ENCODE peak calls at places on chromosome X, in five cellular contexts. One of them, this sample, is unnamed. For H3K27me3, the result is how much of the 10 kb centered on the place peaks cover.

GRCh38 chrX:3403748-3404147 is 57.3 kb upstream of the MXRA5 start:
- DNase-seq in AG04450: no peak
- DNase-seq in endothelial cell of umbilical vein: no peak
- DNase-seq in keratinocyte: no peak
- DNase-seq in A673: no peak
- DNase-seq in this sample: no peak

GRCh38 chrX:72255445-72255844 is 16.6 kb upstream of the ERCC6L start:
- DNase-seq in AG04450: no peak
- DNase-seq in endothelial cell of umbilical vein: no peak
- DNase-seq in keratinocyte: no peak
- DNase-seq in A673: no peak
- DNase-seq in this sample: no peak

GRCh38 chrX:45598841-45599240 is 398.2 kb upstream of the DIPK2B start:
- DNase-seq in AG04450: no peak
- DNase-seq in endothelial cell of umbilical vein: no peak
- DNase-seq in keratinocyte: no peak
- DNase-seq in A673: no peak
- DNase-seq in this sample: no peak

GRCh38 chrX:10526442-10526841 is 93.9 kb downstream of the MID1 start:
- DNase-seq in AG04450: no peak
- DNase-seq in endothelial cell of umbilical vein: no peak
- DNase-seq in keratinocyte: no peak
- DNase-seq in A673: no peak
- DNase-seq in this sample: no peak

GRCh38 chrX:16112428-16112827 is 10.9 kb upstream of the GRPR start:
- DNase-seq in AG04450: no peak
- DNase-seq in endothelial cell of umbilical vein: no peak
- DNase-seq in keratinocyte: no peak
- DNase-seq in A673: no peak
- DNase-seq in this sample: no peak

GRCh38 chrX:11704725-11705495 is 39.2 kb upstream of the ARHGAP6 start:
- DNase-seq in AG04450: no peak
- DNase-seq in endothelial cell of umbilical vein: no peak
- DNase-seq in keratinocyte: no peak
- DNase-seq in A673: peak
- DNase-seq in this sample: no peak

GRCh38 chrX:150934453-150934852 is 36.0 kb upstream of the CD99L2 start:
- DNase-seq in AG04450: no peak
- DNase-seq in endothelial cell of umbilical vein: no peak
- DNase-seq in keratinocyte: no peak
- DNase-seq in A673: no peak
- DNase-seq in this sample: no peak

GRCh38 chrX:121579016-121579760 is 531.8 kb downstream of the GLUD2 start:
- DNase-seq in AG04450: no peak
- DNase-seq in endothelial cell of umbilical vein: peak
- DNase-seq in keratinocyte: no peak
- DNase-seq in A673: peak
- DNase-seq in this sample: no peak

GRCh38 chrX:110212299-110212698 is 105.6 kb downstream of the AMMECR1 start:
- DNase-seq in AG04450: no peak
- DNase-seq in endothelial cell of umbilical vein: no peak
- DNase-seq in keratinocyte: no peak
- DNase-seq in A673: no peak
- DNase-seq in this sample: no peak
- TF ChIP-seq CTCF in AG04450: peak
- TF ChIP-seq CTCF in endothelial cell of umbilical vein: no peak
- TF ChIP-seq CTCF in keratinocyte: peak
- TF ChIP-seq CTCF in A673: peak
- TF ChIP-seq CTCF in this sample: peak

GRCh38 chrX:12891915-12892506 is 14.4 kb upstream of the TLR8 start:
- DNase-seq in AG04450: no peak
- DNase-seq in endothelial cell of umbilical vein: no peak
- DNase-seq in keratinocyte: no peak
- DNase-seq in A673: no peak
- DNase-seq in this sample: peak
- H3K4me3 ChIP-seq in AG04450: no peak
- H3K4me3 ChIP-seq in endothelial cell of umbilical vein: no peak
- H3K4me3 ChIP-seq in keratinocyte: no peak
- H3K4me3 ChIP-seq in A673: no peak
- H3K4me3 ChIP-seq in this sample: no peak

GRCh38 chrX:108000751-108001150 is 18.6 kb upstream of the TEX13B start:
- DNase-seq in AG04450: no peak
- DNase-seq in endothelial cell of umbilical vein: no peak
- DNase-seq in keratinocyte: peak
- DNase-seq in A673: no peak
- DNase-seq in this sample: no peak

GRCh38 chrX:107996124-107996523 is 14.0 kb upstream of the TEX13B start:
- DNase-seq in AG04450: no peak
- DNase-seq in endothelial cell of umbilical vein: no peak
- DNase-seq in keratinocyte: no peak
- DNase-seq in A673: no peak
- DNase-seq in this sample: no peak

GRCh38 chrX:108001218-108001814 is 19.1 kb upstream of the TEX13B start:
- DNase-seq in AG04450: peak
- DNase-seq in endothelial cell of umbilical vein: peak
- DNase-seq in keratinocyte: no peak
- DNase-seq in A673: peak
- DNase-seq in this sample: no peak
- H3K27me3 ChIP-seq in AG04450: under half
- H3K27me3 ChIP-seq in endothelial cell of umbilical vein: under half
- H3K27me3 ChIP-seq in keratinocyte: under half
- H3K27me3 ChIP-seq in A673: under half
- H3K27me3 ChIP-seq in this sample: under half

DNA sequence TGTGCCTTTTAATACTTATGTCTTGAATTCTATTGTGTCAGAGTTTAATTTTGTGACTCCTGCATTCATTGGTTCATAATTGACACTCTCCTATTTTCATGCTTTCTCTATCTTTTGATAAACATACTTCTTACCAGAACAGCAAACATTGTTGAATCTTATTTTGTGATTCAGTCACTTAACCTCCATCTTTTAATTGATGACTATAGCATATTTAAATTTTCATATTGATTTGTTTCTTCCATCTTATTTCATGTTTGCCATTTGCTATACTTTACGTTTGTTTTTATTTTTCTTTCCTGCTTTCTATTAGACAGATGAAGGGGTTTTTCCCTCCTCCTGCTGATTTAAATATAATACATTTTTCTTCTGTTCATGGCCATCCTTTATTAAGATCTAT is 115.5 kb upstream of the FAM9A start:
- DNase-seq in AG04450: no peak
- DNase-seq in endothelial cell of umbilical vein: no peak
- DNase-seq in keratinocyte: no peak
- DNase-seq in A673: no peak
- DNase-seq in this sample: no peak
- TF ChIP-seq CTCF in AG04450: no peak
- TF ChIP-seq CTCF in endothelial cell of umbilical vein: no peak
- TF ChIP-seq CTCF in keratinocyte: no peak
- TF ChIP-seq CTCF in A673: no peak
- TF ChIP-seq CTCF in this sample: no peak

GRCh38 chrX:30309139-30309571 is at the start of gene NR0B1:
- DNase-seq in AG04450: no peak
- DNase-seq in endothelial cell of umbilical vein: no peak
- DNase-seq in keratinocyte: no peak
- DNase-seq in A673: peak
- DNase-seq in this sample: no peak
- H3K4me3 ChIP-seq in AG04450: peak
- H3K4me3 ChIP-seq in endothelial cell of umbilical vein: no peak
- H3K4me3 ChIP-seq in keratinocyte: no peak
- H3K4me3 ChIP-seq in A673: peak
- H3K4me3 ChIP-seq in this sample: no peak

DNA sequence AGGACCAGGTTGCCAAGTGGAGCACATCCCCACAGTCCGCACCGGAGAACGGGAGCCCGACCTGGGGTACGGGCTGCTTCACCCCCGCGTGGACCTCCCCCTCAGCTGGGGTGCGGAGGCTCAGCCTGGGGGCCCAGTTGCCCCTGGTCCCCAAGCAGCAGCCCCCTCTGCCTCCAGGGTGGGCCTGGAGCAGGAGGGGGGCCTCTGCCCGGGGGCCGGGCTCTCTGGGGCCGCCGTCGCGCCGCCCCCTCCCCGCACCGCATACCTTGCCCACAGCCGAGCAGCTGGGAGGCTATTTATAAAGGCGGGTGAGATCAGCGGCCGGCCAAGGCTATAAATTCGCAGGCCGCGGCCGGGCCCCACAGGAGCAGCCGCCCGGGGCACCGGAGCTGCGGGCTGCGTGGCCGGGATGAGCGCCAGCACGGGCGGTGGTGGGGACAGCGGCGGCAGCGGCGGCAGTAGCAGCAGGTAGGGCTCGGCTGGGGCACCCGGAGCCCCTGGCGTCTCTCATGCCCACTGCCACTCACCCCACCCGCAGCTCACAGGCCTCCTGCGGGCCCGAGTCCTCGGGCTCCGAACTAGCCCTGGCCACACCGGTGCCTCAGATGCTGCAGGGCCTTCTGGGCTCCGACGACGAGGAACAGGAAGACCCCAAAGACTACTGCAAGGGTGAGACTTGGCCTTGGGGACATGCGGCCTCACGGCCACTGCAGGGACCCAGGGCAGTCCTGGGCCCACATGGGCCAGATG is at the start of gene SRPK3:
- DNase-seq in AG04450: no peak
- DNase-seq in endothelial cell of umbilical vein: no peak
- DNase-seq in keratinocyte: no peak
- DNase-seq in A673: no peak
- DNase-seq in this sample: no peak
- H3K27me3 ChIP-seq in AG04450: under half
- H3K27me3 ChIP-seq in endothelial cell of umbilical vein: under half
- H3K27me3 ChIP-seq in keratinocyte: under half
- H3K27me3 ChIP-seq in A673: under half
- H3K27me3 ChIP-seq in this sample: under half

DNA sequence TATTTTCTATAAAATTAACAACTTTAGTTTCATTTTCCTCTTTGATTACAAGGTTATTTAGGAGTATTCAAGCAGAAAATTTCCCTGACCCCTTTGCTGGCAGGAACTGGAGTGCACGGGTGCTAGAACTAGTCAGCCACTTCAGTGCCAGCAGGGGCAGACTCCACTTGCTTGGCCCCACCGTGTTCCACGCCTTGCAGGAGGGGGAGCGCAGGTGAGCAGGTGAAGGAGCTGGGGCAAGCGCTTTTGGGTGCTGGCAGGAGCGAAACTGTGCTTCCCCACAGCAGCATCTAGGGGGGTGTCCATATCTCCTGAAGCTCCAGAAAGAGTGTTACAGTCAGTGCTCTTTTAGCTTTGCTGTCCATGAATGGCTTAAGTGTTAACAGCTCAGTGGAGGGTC is 45.5 kb downstream of the MID2 start:
- DNase-seq in AG04450: no peak
- DNase-seq in endothelial cell of umbilical vein: no peak
- DNase-seq in keratinocyte: no peak
- DNase-seq in A673: no peak
- DNase-seq in this sample: no peak
- TF ChIP-seq CTCF in AG04450: no peak
- TF ChIP-seq CTCF in endothelial cell of umbilical vein: no peak
- TF ChIP-seq CTCF in keratinocyte: no peak
- TF ChIP-seq CTCF in A673: no peak
- TF ChIP-seq CTCF in this sample: no peak

GRCh38 chrX:54045563-54046228 is 1.4 kb upstream of the PHF8 start:
- DNase-seq in AG04450: no peak
- DNase-seq in endothelial cell of umbilical vein: no peak
- DNase-seq in keratinocyte: no peak
- DNase-seq in A673: no peak
- DNase-seq in this sample: no peak
- H3K4me3 ChIP-seq in AG04450: no peak
- H3K4me3 ChIP-seq in endothelial cell of umbilical vein: no peak
- H3K4me3 ChIP-seq in keratinocyte: no peak
- H3K4me3 ChIP-seq in A673: no peak
- H3K4me3 ChIP-seq in this sample: no peak

This sample was measured in GM06990.